ENCODE peak calls at places on chromosomes 7 and 10, in four cellular contexts. Z is HEK293T, P is HepG2, B is K562. F is an unnamed sample.

GRCh38 chr10:33655165-33655815 is 320.8 kb upstream of the NRP1 start:
- DNase-seq in B (no peak), P (no peak), Z (no peak), F (no peak)

GRCh38 chr7:142603870-142604448 is 145.3 kb upstream of the PRSS1 start:
- DNase-seq in B (peak), P (peak), Z (peak), F (no peak)

GRCh38 chr7:71140264-71140663 is 8.3 kb downstream of the GALNT17 start:
- DNase-seq in B (no peak), P (no peak), Z (no peak), F (no peak)

GRCh38 chr10:20858292-20859124 is 38.6 kb downstream of the NEBL start:
- DNase-seq in P (peak), B (peak), Z (no peak), F (no peak)

GRCh38 chr7:6117533-6117932 is 86.4 kb downstream of the ANKRD61 start:
- DNase-seq in P (no peak), B (no peak), Z (no peak), F (no peak)

GRCh38 chr7:92735707-92736106 is 100.7 kb downstream of the CDK6 start:
- DNase-seq in Z (no peak), P (no peak), B (no peak), F (no peak)

GRCh38 chr10:80253266-80253962 is 36.0 kb downstream of the MAT1A start:
- DNase-seq in Z (no peak), P (no peak), B (no peak), F (peak)

GRCh38 chr7:8232999-8233847 is 28.7 kb downstream of the ICA1 start:
- DNase-seq in Z (no peak), P (no peak), B (peak), F (no peak)

GRCh38 chr7:80386686-80387085 is 125.2 kb downstream of the GNAT3 start:
- DNase-seq in P (no peak), Z (no peak), B (no peak), F (no peak)

GRCh38 chr7:30988346-30989005 is 24.7 kb downstream of the GHRHR start:
- DNase-seq in Z (no peak), B (no peak), P (no peak), F (no peak)

GRCh38 chr7:27647052-27647451 is 15.6 kb downstream of the HIBADH start:
- DNase-seq in P (no peak), Z (no peak), B (no peak), F (no peak)

GRCh38 chr10:131842351-131843088 is 58.3 kb upstream of the PPP2R2D start:
- DNase-seq in B (no peak), Z (no peak), P (no peak), F (no peak)

GRCh38 chr7:113087278-113087998 is 811 bp upstream of the GPR85 start:
- DNase-seq in Z (peak), B (peak), P (peak), F (no peak)

GRCh38 chr7:151423936-151424335 is 14.1 kb upstream of the WDR86 start:
- DNase-seq in Z (no peak), B (no peak), P (no peak), F (no peak)

GRCh38 chr10:110784198-110784597 is 87.5 kb upstream of the PDCD4 start:
- DNase-seq in P (no peak), B (no peak), Z (no peak), F (no peak)

GRCh38 chr7:128209229-128210035 is 31.6 kb upstream of the LEP start:
- DNase-seq in B (peak), Z (peak), P (peak), F (peak)

GRCh38 chr7:131692131-131692960 is 135.9 kb upstream of the PODXL start:
- DNase-seq in B (peak), P (peak), Z (peak), F (no peak)

GRCh38 chr7:121504478-121504877 is 108.4 kb upstream of the FAM3C start:
- DNase-seq in P (no peak), Z (no peak), B (no peak), F (no peak)

GRCh38 chr10:110629680-110630191 is 14.4 kb upstream of the RBM20 start:
- DNase-seq in B (no peak), Z (no peak), P (peak), F (no peak)

GRCh38 chr10:1153253-1153763 is 97.1 kb downstream of the WDR37 start:
- DNase-seq in P (no peak), Z (no peak), B (no peak), F (no peak)

GRCh38 chr7:150629347-150629746 is 2.8 kb downstream of the GIMAP6 start:
- DNase-seq in B (no peak), Z (no peak), P (no peak), F (no peak)

GRCh38 chr7:3191545-3191944 is 109.5 kb upstream of the SDK1 start:
- DNase-seq in B (no peak), P (no peak), Z (no peak), F (no peak)

GRCh38 chr10:126290232-126290631 is 98.0 kb downstream of the ADAM12 start:
- DNase-seq in P (no peak), Z (no peak), B (no peak), F (no peak)

GRCh38 chr10:126288547-126289493 is 99.5 kb downstream of the ADAM12 start:
- DNase-seq in Z (no peak), P (no peak), B (no peak), F (no peak)

DNA sequence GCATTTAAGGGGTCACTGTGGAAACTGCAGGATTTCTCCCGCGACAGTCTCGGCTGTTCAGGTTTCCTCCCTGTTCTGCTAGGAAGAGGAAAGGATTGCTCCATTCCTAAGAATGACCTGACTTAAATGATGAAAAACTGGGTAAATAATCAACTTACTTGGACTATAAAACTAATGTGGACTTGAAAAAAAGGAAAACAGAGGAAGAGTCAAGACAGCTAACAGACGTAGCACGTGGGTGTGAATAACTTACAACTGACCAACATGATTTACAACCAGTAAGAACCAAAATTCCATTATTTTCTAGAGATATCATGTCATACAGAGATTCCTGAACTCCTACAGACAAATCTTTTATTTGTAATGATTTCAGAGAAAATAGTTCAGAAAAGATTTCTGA is 93.8 kb downstream of the ADAM12 start:
- DNase-seq in P (no peak), B (no peak), Z (no peak), F (no peak)
- TF ChIP-seq TARDBP in P (no peak), B (no peak), Z (no peak), F (no peak)

GRCh38 chr7:15628876-15629275 is 57.6 kb downstream of the MEOX2 start:
- DNase-seq in P (no peak), Z (no peak), B (no peak), F (no peak)
- TF ChIP-seq TARDBP in P (no peak), Z (no peak), B (no peak), F (no peak)

GRCh38 chr10:13346912-13347234 is 1.2 kb downstream of the SEPHS1 start:
- DNase-seq in P (no peak), B (no peak), Z (no peak), F (no peak)

GRCh38 chr10:13347235-13348156 is 597 bp downstream of the SEPHS1 start:
- DNase-seq in P (peak), B (peak), Z (peak), F (no peak)

GRCh38 chr10:13349776-13350274 is 1.7 kb upstream of the SEPHS1 start:
- DNase-seq in B (peak), P (no peak), Z (peak), F (no peak)

GRCh38 chr10:13346280-13346819 is 1.7 kb downstream of the SEPHS1 start:
- DNase-seq in P (no peak), Z (no peak), B (peak), F (no peak)

GRCh38 chr10:13348216-13349017 is at the start of gene SEPHS1:
- DNase-seq in P (peak), Z (peak), B (peak), F (no peak)
- TF ChIP-seq TARDBP in P (no peak), Z (no peak), B (no peak), F (no peak)

DNA sequence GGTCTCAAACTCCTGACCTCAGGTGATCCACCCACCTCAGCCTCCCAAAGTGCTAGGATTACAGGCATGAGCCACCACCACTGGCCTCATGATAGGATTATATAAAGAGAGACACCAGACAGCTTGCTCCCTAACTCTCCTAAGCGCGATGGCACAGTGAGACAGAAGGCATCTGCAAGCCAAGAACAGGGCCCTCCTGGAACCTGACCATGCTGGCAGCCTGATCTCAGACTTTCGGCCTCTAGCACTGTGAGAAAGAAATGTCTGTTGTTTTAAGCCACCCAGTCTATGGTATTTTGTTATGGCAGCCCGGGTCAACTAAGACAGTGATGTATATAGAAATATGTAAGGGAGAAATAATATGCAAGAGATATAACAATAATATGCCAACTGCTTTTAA is 51.2 kb downstream of the SRPK2 start:
- DNase-seq in P (no peak), B (no peak), Z (no peak), F (no peak)
- TF ChIP-seq TARDBP in P (no peak), B (no peak), Z (no peak), F (no peak)

GRCh38 chr10:124619802-124620490 is 124.2 kb downstream of the FAM53B start:
- DNase-seq in P (no peak), B (no peak), Z (no peak), F (peak)
- TF ChIP-seq TARDBP in P (no peak), B (no peak), Z (no peak), F (no peak)